ENCODE peak calls at places on chromosome 15, in seven cellular contexts. One of them, this sample, is unnamed.

GRCh38 chr15:45157056-45157455 is 27.3 kb downstream of the DUOX1 start:
- DNase-seq in transverse colon: no peak
- DNase-seq in stomach: no peak
- DNase-seq in breast epithelium: no peak
- DNase-seq in prostate gland: no peak
- DNase-seq in esophagus muscularis mucosa: no peak
- DNase-seq in vagina: no peak
- DNase-seq in this sample: no peak

GRCh38 chr15:66269326-66270090 is 16.0 kb upstream of the MEGF11 start:
- DNase-seq in stomach: no peak
- DNase-seq in transverse colon: peak; percentile 40
- DNase-seq in vagina: no peak
- DNase-seq in esophagus muscularis mucosa: no peak
- DNase-seq in breast epithelium: no peak
- DNase-seq in prostate gland: peak; percentile 64
- DNase-seq in this sample: no peak

GRCh38 chr15:90465930-90466567 is 63.7 kb upstream of the CRTC3 start:
- DNase-seq in transverse colon: no peak
- DNase-seq in esophagus muscularis mucosa: no peak
- DNase-seq in vagina: no peak
- DNase-seq in breast epithelium: no peak
- DNase-seq in stomach: no peak
- DNase-seq in prostate gland: no peak
- DNase-seq in this sample: no peak

GRCh38 chr15:82890338-82891024 is 62.0 kb downstream of the HOMER2 start:
- DNase-seq in breast epithelium: no peak
- DNase-seq in transverse colon: no peak
- DNase-seq in esophagus muscularis mucosa: no peak
- DNase-seq in prostate gland: no peak
- DNase-seq in vagina: no peak
- DNase-seq in stomach: no peak
- DNase-seq in this sample: no peak

GRCh38 chr15:90988249-90988648 is 6.1 kb downstream of the PRC1 start:
- DNase-seq in esophagus muscularis mucosa: no peak
- DNase-seq in breast epithelium: no peak
- DNase-seq in vagina: no peak
- DNase-seq in transverse colon: no peak
- DNase-seq in prostate gland: no peak
- DNase-seq in stomach: no peak
- DNase-seq in this sample: no peak

GRCh38 chr15:38069001-38069400 is 134.6 kb downstream of the TMCO5A start:
- DNase-seq in vagina: no peak
- DNase-seq in prostate gland: peak; percentile 7
- DNase-seq in breast epithelium: no peak
- DNase-seq in esophagus muscularis mucosa: no peak
- DNase-seq in stomach: peak; percentile 29
- DNase-seq in transverse colon: peak; percentile 28
- DNase-seq in this sample: peak; percentile 51

GRCh38 chr15:45439521-45439931 is 61.2 kb upstream of the GATM start:
- DNase-seq in prostate gland: no peak
- DNase-seq in vagina: no peak
- DNase-seq in esophagus muscularis mucosa: no peak
- DNase-seq in stomach: no peak
- DNase-seq in transverse colon: peak; percentile 70
- DNase-seq in breast epithelium: no peak
- DNase-seq in this sample: no peak

GRCh38 chr15:40238927-40239591 is at the start of gene PAK6:
- DNase-seq in breast epithelium: peak; percentile 86
- DNase-seq in transverse colon: peak; percentile 46
- DNase-seq in esophagus muscularis mucosa: no peak
- DNase-seq in prostate gland: peak; percentile 81
- DNase-seq in vagina: peak; percentile 88
- DNase-seq in stomach: peak; percentile 84
- DNase-seq in this sample: peak; percentile 88

GRCh38 chr15:66841953-66842681 is 140.1 kb downstream of the SMAD6 start:
- DNase-seq in transverse colon: peak; percentile 83
- DNase-seq in prostate gland: peak; percentile 79
- DNase-seq in vagina: no peak
- DNase-seq in breast epithelium: peak; percentile 89
- DNase-seq in stomach: peak; percentile 88
- DNase-seq in esophagus muscularis mucosa: peak; percentile 95
- DNase-seq in this sample: peak; percentile 97

GRCh38 chr15:38414351-38414750 is 39.6 kb upstream of the FAM98B start:
- DNase-seq in transverse colon: peak; percentile 41
- DNase-seq in esophagus muscularis mucosa: no peak
- DNase-seq in prostate gland: no peak
- DNase-seq in stomach: peak; percentile 48
- DNase-seq in breast epithelium: no peak
- DNase-seq in vagina: no peak
- DNase-seq in this sample: peak; percentile 28

GRCh38 chr15:99845009-99845408 is 111.8 kb upstream of the LYSMD4 start:
- DNase-seq in transverse colon: no peak
- DNase-seq in vagina: no peak
- DNase-seq in stomach: no peak
- DNase-seq in prostate gland: no peak
- DNase-seq in breast epithelium: no peak
- DNase-seq in esophagus muscularis mucosa: no peak
- DNase-seq in this sample: no peak

GRCh38 chr15:61613729-61614128 is 384.6 kb upstream of the RORA start:
- DNase-seq in transverse colon: no peak
- DNase-seq in breast epithelium: no peak
- DNase-seq in vagina: no peak
- DNase-seq in stomach: no peak
- DNase-seq in prostate gland: no peak
- DNase-seq in esophagus muscularis mucosa: no peak
- DNase-seq in this sample: no peak

GRCh38 chr15:55784284-55784683 is 41.3 kb upstream of the PRTG start:
- DNase-seq in breast epithelium: no peak
- DNase-seq in esophagus muscularis mucosa: no peak
- DNase-seq in vagina: no peak
- DNase-seq in stomach: no peak
- DNase-seq in prostate gland: no peak
- DNase-seq in transverse colon: no peak
- DNase-seq in this sample: no peak

GRCh38 chr15:66955871-66956585 is 109.4 kb upstream of the SMAD3 start:
- DNase-seq in prostate gland: no peak
- DNase-seq in vagina: no peak
- DNase-seq in esophagus muscularis mucosa: no peak
- DNase-seq in stomach: no peak
- DNase-seq in transverse colon: no peak
- DNase-seq in breast epithelium: no peak
- DNase-seq in this sample: no peak

GRCh38 chr15:90618330-90619136 is 88.8 kb downstream of the CRTC3 start:
- DNase-seq in stomach: no peak
- DNase-seq in esophagus muscularis mucosa: no peak
- DNase-seq in breast epithelium: no peak
- DNase-seq in vagina: no peak
- DNase-seq in transverse colon: no peak
- DNase-seq in prostate gland: no peak
- DNase-seq in this sample: no peak

GRCh38 chr15:60574801-60575631 is 96.1 kb upstream of the ICE2 start:
- DNase-seq in vagina: no peak
- DNase-seq in stomach: no peak
- DNase-seq in transverse colon: no peak
- DNase-seq in prostate gland: no peak
- DNase-seq in breast epithelium: no peak
- DNase-seq in esophagus muscularis mucosa: no peak
- DNase-seq in this sample: no peak

GRCh38 chr15:84737005-84737404 is 11.4 kb upstream of the ZNF592 start:
- DNase-seq in prostate gland: no peak
- DNase-seq in stomach: no peak
- DNase-seq in vagina: no peak
- DNase-seq in transverse colon: no peak
- DNase-seq in breast epithelium: no peak
- DNase-seq in esophagus muscularis mucosa: no peak
- DNase-seq in this sample: no peak

GRCh38 chr15:42494998-42495360 is 455 bp upstream of the SNAP23 start:
- DNase-seq in prostate gland: peak; percentile 73
- DNase-seq in vagina: no peak
- DNase-seq in transverse colon: peak; percentile 57
- DNase-seq in breast epithelium: no peak
- DNase-seq in stomach: peak; percentile 47
- DNase-seq in esophagus muscularis mucosa: no peak
- DNase-seq in this sample: no peak

GRCh38 chr15:40367038-40367672 is 9.1 kb downstream of the DISP2 start:
- DNase-seq in stomach: peak; percentile 96
- DNase-seq in prostate gland: peak; percentile 63
- DNase-seq in vagina: no peak
- DNase-seq in breast epithelium: peak; percentile 66
- DNase-seq in esophagus muscularis mucosa: no peak
- DNase-seq in transverse colon: peak; percentile 43
- DNase-seq in this sample: no peak

GRCh38 chr15:60355148-60355857 is 42.5 kb downstream of the ANXA2 start:
- DNase-seq in esophagus muscularis mucosa: no peak
- DNase-seq in vagina: peak; percentile 67
- DNase-seq in transverse colon: no peak
- DNase-seq in breast epithelium: no peak
- DNase-seq in prostate gland: no peak
- DNase-seq in stomach: no peak
- DNase-seq in this sample: no peak

GRCh38 chr15:90911302-90911623 is 8.2 kb downstream of the MAN2A2 start:
- DNase-seq in vagina: no peak
- DNase-seq in prostate gland: no peak
- DNase-seq in esophagus muscularis mucosa: no peak
- DNase-seq in stomach: no peak
- DNase-seq in transverse colon: no peak
- DNase-seq in breast epithelium: no peak
- DNase-seq in this sample: no peak

GRCh38 chr15:94453227-94453626 is 221.9 kb downstream of the MCTP2 start:
- DNase-seq in transverse colon: no peak
- DNase-seq in prostate gland: no peak
- DNase-seq in stomach: no peak
- DNase-seq in esophagus muscularis mucosa: no peak
- DNase-seq in vagina: no peak
- DNase-seq in breast epithelium: no peak
- DNase-seq in this sample: no peak

GRCh38 chr15:100958326-100959065 is 39.3 kb downstream of the LRRK1 start:
- DNase-seq in stomach: no peak
- DNase-seq in vagina: no peak
- DNase-seq in breast epithelium: no peak
- DNase-seq in esophagus muscularis mucosa: no peak
- DNase-seq in transverse colon: no peak
- DNase-seq in prostate gland: no peak
- DNase-seq in this sample: no peak

GRCh38 chr15:67091966-67092677 is 26.7 kb downstream of the SMAD3 start:
- DNase-seq in stomach: no peak
- DNase-seq in prostate gland: no peak
- DNase-seq in breast epithelium: no peak
- DNase-seq in vagina: no peak
- DNase-seq in transverse colon: no peak
- DNase-seq in esophagus muscularis mucosa: no peak
- DNase-seq in this sample: no peak

GRCh38 chr15:70604671-70605070 is 158.7 kb downstream of the UACA start:
- DNase-seq in breast epithelium: no peak
- DNase-seq in esophagus muscularis mucosa: peak; percentile 80
- DNase-seq in prostate gland: peak; percentile 56
- DNase-seq in transverse colon: no peak
- DNase-seq in stomach: no peak
- DNase-seq in vagina: no peak
- DNase-seq in this sample: no peak

GRCh38 chr15:80558631-80559319 is 136.3 kb upstream of the ABHD17C start:
- DNase-seq in breast epithelium: no peak
- DNase-seq in prostate gland: no peak
- DNase-seq in stomach: no peak
- DNase-seq in vagina: peak; percentile 49
- DNase-seq in transverse colon: no peak
- DNase-seq in esophagus muscularis mucosa: peak; percentile 78
- DNase-seq in this sample: no peak

GRCh38 chr15:44102675-44103254 is 92.3 kb downstream of the FRMD5 start:
- DNase-seq in stomach: peak; percentile 34
- DNase-seq in vagina: no peak
- DNase-seq in transverse colon: no peak
- DNase-seq in prostate gland: peak; percentile 63
- DNase-seq in breast epithelium: peak; percentile 27
- DNase-seq in esophagus muscularis mucosa: no peak
- DNase-seq in this sample: no peak
- TF ChIP-seq POLR2AphosphoS5 in stomach: no peak
- TF ChIP-seq POLR2AphosphoS5 in vagina: no peak
- TF ChIP-seq POLR2AphosphoS5 in transverse colon: no peak
- TF ChIP-seq POLR2AphosphoS5 in prostate gland: peak; percentile 43
- TF ChIP-seq POLR2AphosphoS5 in breast epithelium: no peak
- TF ChIP-seq POLR2AphosphoS5 in esophagus muscularis mucosa: no peak
- TF ChIP-seq POLR2AphosphoS5 in this sample: no peak

GRCh38 chr15:31439328-31439727 is 112.7 kb downstream of the KLF13 start:
- DNase-seq in transverse colon: peak; percentile 66
- DNase-seq in stomach: no peak
- DNase-seq in esophagus muscularis mucosa: no peak
- DNase-seq in breast epithelium: no peak
- DNase-seq in prostate gland: no peak
- DNase-seq in vagina: no peak
- DNase-seq in this sample: no peak
- H3K4me1 ChIP-seq in transverse colon: peaks cover 19% of the 10 kb centered on the region
- H3K4me1 ChIP-seq in stomach: peaks cover 21% of the 10 kb centered on the region
- H3K4me1 ChIP-seq in esophagus muscularis mucosa: peaks cover 43% of the 10 kb centered on the region
- H3K4me1 ChIP-seq in breast epithelium: no peaks in the 10 kb centered on the region
- H3K4me1 ChIP-seq in prostate gland: peaks cover 6% of the 10 kb centered on the region
- H3K4me1 ChIP-seq in vagina: peaks cover 70% of the 10 kb centered on the region
- H3K4me1 ChIP-seq in this sample: peaks cover 65% of the 10 kb centered on the region

GRCh38 chr15:48415036-48415886 is 84.0 kb downstream of the DUT start:
- DNase-seq in esophagus muscularis mucosa: no peak
- DNase-seq in breast epithelium: no peak
- DNase-seq in stomach: no peak
- DNase-seq in vagina: no peak
- DNase-seq in prostate gland: peak; percentile 53
- DNase-seq in transverse colon: no peak
- DNase-seq in this sample: no peak
- H3K27ac ChIP-seq in esophagus muscularis mucosa: peak overlapping the region; percentile 7
- H3K27ac ChIP-seq in breast epithelium: peak overlapping the region; percentile 68
- H3K27ac ChIP-seq in stomach: no peak overlapping the region
- H3K27ac ChIP-seq in vagina: peak overlapping the region; percentile 65
- H3K27ac ChIP-seq in prostate gland: peak overlapping the region; percentile 9
- H3K27ac ChIP-seq in transverse colon: no peak overlapping the region
- H3K27ac ChIP-seq in this sample: no peak overlapping the region

DNA sequence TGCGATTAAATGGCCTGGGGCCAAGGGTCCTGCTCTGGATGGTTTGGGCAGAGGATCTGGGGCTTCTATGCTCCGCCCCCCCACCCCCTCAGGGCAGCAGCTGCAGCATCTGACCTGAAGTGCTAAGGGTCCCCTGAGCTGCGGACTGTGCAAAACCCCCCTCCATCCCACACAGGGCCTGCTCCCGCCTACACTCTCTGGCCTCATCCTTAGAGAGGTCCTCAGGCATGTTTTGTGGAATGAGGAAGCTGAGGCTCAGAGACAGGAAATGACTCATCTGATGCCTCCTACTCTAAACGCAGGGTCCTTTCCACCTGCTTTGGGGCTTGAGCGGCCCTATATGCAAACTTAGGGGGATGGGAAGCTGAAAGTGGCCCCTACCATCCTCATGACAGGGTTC is 59.5 kb upstream of the CTSH start:
- DNase-seq in prostate gland: no peak
- DNase-seq in stomach: no peak
- DNase-seq in vagina: no peak
- DNase-seq in esophagus muscularis mucosa: no peak
- DNase-seq in transverse colon: peak; percentile 18
- DNase-seq in breast epithelium: peak; percentile 38
- DNase-seq in this sample: no peak
- TF ChIP-seq POLR2AphosphoS5 in prostate gland: no peak
- TF ChIP-seq POLR2AphosphoS5 in stomach: no peak
- TF ChIP-seq POLR2AphosphoS5 in vagina: no peak
- TF ChIP-seq POLR2AphosphoS5 in esophagus muscularis mucosa: no peak
- TF ChIP-seq POLR2AphosphoS5 in transverse colon: no peak
- TF ChIP-seq POLR2AphosphoS5 in breast epithelium: peak; percentile 14
- TF ChIP-seq POLR2AphosphoS5 in this sample: no peak

GRCh38 chr15:88894819-88895767 is at the start of gene HAPLN3:
- DNase-seq in esophagus muscularis mucosa: no peak
- DNase-seq in stomach: peak; percentile 49
- DNase-seq in transverse colon: peak; percentile 46
- DNase-seq in vagina: no peak
- DNase-seq in breast epithelium: no peak
- DNase-seq in prostate gland: no peak
- DNase-seq in this sample: peak; percentile 63
- H3K4me1 ChIP-seq in esophagus muscularis mucosa: peaks cover 47% of the 10 kb centered on the region
- H3K4me1 ChIP-seq in stomach: peaks cover 39% of the 10 kb centered on the region
- H3K4me1 ChIP-seq in transverse colon: peaks cover 14% of the 10 kb centered on the region
- H3K4me1 ChIP-seq in vagina: peaks cover 54% of the 10 kb centered on the region
- H3K4me1 ChIP-seq in breast epithelium: peaks cover 4% of the 10 kb centered on the region
- H3K4me1 ChIP-seq in prostate gland: no peaks in the 10 kb centered on the region
- H3K4me1 ChIP-seq in this sample: peaks cover 38% of the 10 kb centered on the region